ENCODE peak calls at places on chromosome 15, in six cellular contexts. C is uterus, E is thoracic aorta, K is heart left ventricle, O is cardiac muscle cell, M is adrenal gland. D is an unnamed sample. For H3K4me1, the result is how much of the 10 kb centered on the place peaks cover.

GRCh38 chr15:98562361-98562791 is 86.0 kb upstream of the IGF1R start:
- DNase-seq in C (no peak), E (no peak), K (no peak), O (no peak), M (no peak), D (peak)

GRCh38 chr15:62777657-62778056 is 264.9 kb upstream of the TPM1 start:
- DNase-seq in E (no peak), C (no peak), O (no peak), M (no peak), K (no peak), D (peak)

GRCh38 chr15:25652697-25653096 is 210.4 kb downstream of the ATP10A start:
- DNase-seq in M (no peak), C (no peak), O (no peak), K (no peak), E (no peak), D (no peak)

GRCh38 chr15:91290553-91290952 is 190.5 kb downstream of the SV2B start:
- DNase-seq in M (no peak), K (no peak), O (no peak), E (no peak), C (no peak), D (no peak)

GRCh38 chr15:59376735-59377134 is 4.1 kb upstream of the MYO1E start:
- DNase-seq in K (no peak), M (no peak), O (peak), E (no peak), C (no peak), D (no peak)

GRCh38 chr15:42931702-42932486 is 11.3 kb upstream of the TTBK2 start:
- DNase-seq in K (no peak), C (no peak), M (no peak), E (no peak), O (no peak), D (no peak)

GRCh38 chr15:31145271-31145911 is 43.9 kb upstream of the TRPM1 start:
- DNase-seq in O (peak), M (no peak), E (no peak), C (no peak), K (no peak), D (peak)

GRCh38 chr15:76575177-76576078 is 238.9 kb downstream of the ISL2 start:
- DNase-seq in O (no peak), M (no peak), K (no peak), E (no peak), C (no peak), D (no peak)

GRCh38 chr15:29859981-29860745 is 37.9 kb upstream of the TJP1 start:
- DNase-seq in E (no peak), K (no peak), O (peak), C (no peak), M (no peak), D (peak)

GRCh38 chr15:95760508-95760907 is 570.0 kb upstream of the NR2F2 start:
- DNase-seq in O (peak), K (no peak), C (no peak), M (peak), E (no peak), D (no peak)

GRCh38 chr15:31528846-31529245 is 202.2 kb downstream of the KLF13 start:
- DNase-seq in E (no peak), C (no peak), O (no peak), M (no peak), K (no peak), D (no peak)

GRCh38 chr15:69403611-69404010 is 10.5 kb upstream of the KIF23 start:
- DNase-seq in C (no peak), M (no peak), O (peak), E (no peak), K (no peak), D (peak)

GRCh38 chr15:100909582-100909981 is 9.6 kb upstream of the LRRK1 start:
- DNase-seq in M (no peak), O (no peak), C (no peak), K (no peak), E (no peak), D (no peak)

GRCh38 chr15:69666921-69667811 is 214.5 kb downstream of the RPLP1 start:
- DNase-seq in O (no peak), M (peak), K (peak), E (no peak), C (no peak), D (no peak)

GRCh38 chr15:71754660-71755059 is 55.7 kb upstream of the NR2E3 start:
- DNase-seq in K (no peak), M (no peak), C (no peak), E (no peak), O (no peak), D (no peak)

GRCh38 chr15:85118581-85118980 is 136.9 kb downstream of the PDE8A start:
- DNase-seq in E (no peak), O (no peak), C (no peak), M (peak), K (no peak), D (no peak)

GRCh38 chr15:48285329-48286214 is 45.7 kb upstream of the DUT start:
- DNase-seq in E (peak), K (peak), M (peak), O (peak), C (peak), D (peak)

DNA sequence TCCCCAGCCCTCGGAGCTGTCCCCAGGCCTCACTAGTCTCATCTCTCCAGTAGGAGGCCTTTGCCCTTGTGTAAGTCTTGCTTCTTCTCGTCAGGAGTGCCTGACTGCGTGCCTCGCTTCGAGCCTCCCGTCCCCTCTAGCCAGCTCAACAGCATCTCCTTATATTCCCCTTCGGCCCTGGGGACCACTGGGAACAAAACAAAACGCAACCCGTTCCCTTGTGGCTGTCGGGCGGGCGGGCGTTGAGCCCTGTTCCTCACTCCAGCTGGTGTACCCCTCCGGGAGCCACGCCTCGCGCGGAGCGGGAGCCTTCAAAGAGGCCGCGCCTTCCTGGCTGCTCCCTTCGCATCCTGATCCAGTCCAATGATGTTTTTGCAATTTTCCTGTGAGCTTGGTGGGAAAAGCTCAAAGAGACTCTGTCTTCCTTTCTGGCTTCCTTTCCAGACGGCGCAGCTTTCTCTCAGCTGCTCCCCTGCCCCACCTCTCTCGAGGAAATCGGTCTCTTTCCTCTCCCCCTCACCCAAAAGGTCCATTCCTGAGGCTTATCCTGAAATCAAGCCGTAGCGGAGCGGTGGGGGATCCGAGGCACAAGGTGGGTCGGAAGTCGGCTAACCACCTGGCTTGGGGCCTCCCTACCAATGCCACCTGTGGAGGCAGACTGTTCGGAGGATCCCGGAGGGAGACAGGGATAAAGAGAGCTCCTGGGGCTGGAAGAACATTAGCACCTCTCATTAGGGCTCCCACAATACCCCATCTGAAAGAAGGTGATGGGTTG is 33.4 kb upstream of the SRP14 start:
- DNase-seq in E (no peak), C (no peak), M (no peak), K (peak), O (no peak), D (no peak)
- TF ChIP-seq CTCF in E (no peak), C (no peak), M (no peak), K (peak), O (no peak), D (peak)

GRCh38 chr15:90209591-90209990 is 8.5 kb downstream of the SEMA4B start:
- DNase-seq in E (no peak), O (no peak), C (no peak), K (no peak), M (no peak), D (no peak)
- H3K4me1 ChIP-seq in E (under half), O (under half), C (under half), K (under half), M (under half), D (under half)

DNA sequence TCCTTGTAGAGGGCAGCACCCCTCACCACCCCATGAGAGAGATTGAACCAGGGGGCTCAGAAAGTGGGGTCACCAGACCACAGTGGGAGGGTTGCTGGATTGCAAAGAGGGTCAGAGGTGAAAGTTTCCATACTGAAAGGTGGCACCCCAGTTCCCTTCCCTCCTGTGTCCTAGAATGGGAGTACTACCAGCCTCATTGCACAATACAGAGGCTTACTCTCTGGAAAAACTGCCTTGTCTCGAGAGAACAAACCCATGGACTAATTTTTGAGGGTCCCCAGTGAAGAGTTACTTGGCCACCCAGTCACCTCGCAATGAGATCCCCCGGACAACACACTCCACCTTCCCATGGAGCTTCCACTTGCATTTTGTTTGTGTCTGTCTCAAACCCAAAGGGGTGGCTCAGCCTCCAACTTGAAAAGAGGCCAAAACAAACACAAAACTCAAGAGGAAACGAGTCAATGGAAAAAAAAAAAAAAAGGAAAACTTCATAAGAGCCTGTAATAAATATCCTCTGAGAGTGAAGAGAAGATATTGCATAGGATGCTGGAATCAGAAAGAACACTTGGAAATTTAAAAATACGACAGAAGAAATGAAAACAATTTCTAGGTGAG is 18.6 kb downstream of the MESP2 start:
- DNase-seq in O (peak), K (no peak), E (no peak), M (no peak), C (no peak), D (no peak)
- H3K27ac ChIP-seq in O (no peak), K (no peak), E (no peak), M (no peak), C (no peak), D (no peak)

DNA sequence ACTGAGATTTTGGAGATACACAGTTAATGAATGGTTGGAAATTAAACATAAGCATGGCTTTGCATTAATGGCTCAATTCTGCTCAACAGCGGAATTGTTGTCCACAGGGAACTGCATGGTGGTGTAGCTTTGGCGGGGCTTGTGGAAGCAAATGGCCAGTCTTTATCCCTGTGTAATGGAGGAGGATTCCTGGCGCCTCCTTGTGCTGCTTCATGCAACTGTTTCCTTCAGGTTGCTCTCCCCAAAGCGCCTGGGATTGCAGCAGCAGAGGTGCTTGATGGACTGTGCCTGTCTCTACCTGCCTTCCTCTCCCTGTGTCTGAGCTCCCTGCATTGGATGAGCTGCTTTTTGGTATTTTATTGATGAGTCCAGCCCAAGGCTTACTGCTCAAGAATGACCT is 72.9 kb upstream of the NDN start:
- DNase-seq in M (no peak), C (no peak), K (no peak), E (no peak), O (no peak), D (peak)
- TF ChIP-seq CTCF in M (no peak), C (no peak), K (no peak), E (no peak), O (no peak), D (no peak)

D was measured in foreskin keratinocyte.